ENCODE peak calls at places on chromosome 16, in six cellular contexts. One of them, this sample, is unnamed. For H3K27me3 and H3K36me3, the result is how much of the 10 kb centered on the place peaks cover.

GRCh38 chr16:56190903-56191806 is at the start of gene GNAO1:
- DNase-seq in Peyer's patch: peak
- DNase-seq in endothelial cell of umbilical vein: peak
- DNase-seq in neural progenitor cell: peak
- DNase-seq in thyroid gland: peak
- DNase-seq in CD4-positive, alpha-beta memory T cell: peak
- DNase-seq in this sample: peak

GRCh38 chr16:56950881-56951771 is 10.6 kb upstream of the CETP start:
- DNase-seq in Peyer's patch: peak
- DNase-seq in endothelial cell of umbilical vein: peak
- DNase-seq in neural progenitor cell: peak
- DNase-seq in thyroid gland: peak
- DNase-seq in CD4-positive, alpha-beta memory T cell: peak
- DNase-seq in this sample: peak

GRCh38 chr16:72501739-72502653 is 330.0 kb upstream of the PMFBP1 start:
- DNase-seq in Peyer's patch: peak
- DNase-seq in endothelial cell of umbilical vein: peak
- DNase-seq in neural progenitor cell: peak
- DNase-seq in thyroid gland: peak
- DNase-seq in CD4-positive, alpha-beta memory T cell: peak
- DNase-seq in this sample: peak

GRCh38 chr16:48511071-48511540 is 98.9 kb downstream of the N4BP1 start:
- DNase-seq in Peyer's patch: no peak
- DNase-seq in endothelial cell of umbilical vein: no peak
- DNase-seq in neural progenitor cell: peak
- DNase-seq in thyroid gland: no peak
- DNase-seq in CD4-positive, alpha-beta memory T cell: no peak
- DNase-seq in this sample: peak

GRCh38 chr16:51888021-51888420 is 658.9 kb downstream of the TOX3 start:
- DNase-seq in Peyer's patch: no peak
- DNase-seq in endothelial cell of umbilical vein: no peak
- DNase-seq in neural progenitor cell: no peak
- DNase-seq in thyroid gland: no peak
- DNase-seq in CD4-positive, alpha-beta memory T cell: no peak
- DNase-seq in this sample: no peak

GRCh38 chr16:53080345-53081031 is 25.7 kb downstream of the CHD9 start:
- DNase-seq in Peyer's patch: no peak
- DNase-seq in endothelial cell of umbilical vein: peak
- DNase-seq in neural progenitor cell: no peak
- DNase-seq in thyroid gland: peak
- DNase-seq in CD4-positive, alpha-beta memory T cell: no peak
- DNase-seq in this sample: peak

GRCh38 chr16:69823831-69824563 is 61.9 kb downstream of the WWP2 start:
- DNase-seq in Peyer's patch: no peak
- DNase-seq in endothelial cell of umbilical vein: peak
- DNase-seq in neural progenitor cell: no peak
- DNase-seq in thyroid gland: peak
- DNase-seq in CD4-positive, alpha-beta memory T cell: no peak
- DNase-seq in this sample: no peak

GRCh38 chr16:81273223-81273940 is 34.9 kb downstream of the BCO1 start:
- DNase-seq in Peyer's patch: no peak
- DNase-seq in endothelial cell of umbilical vein: no peak
- DNase-seq in neural progenitor cell: no peak
- DNase-seq in thyroid gland: no peak
- DNase-seq in CD4-positive, alpha-beta memory T cell: no peak
- DNase-seq in this sample: no peak

GRCh38 chr16:54928016-54928356 is 2.7 kb upstream of the IRX5 start:
- DNase-seq in Peyer's patch: no peak
- DNase-seq in endothelial cell of umbilical vein: peak
- DNase-seq in neural progenitor cell: peak
- DNase-seq in thyroid gland: no peak
- DNase-seq in CD4-positive, alpha-beta memory T cell: no peak
- DNase-seq in this sample: no peak

GRCh38 chr16:21704266-21704665 is 40.5 kb downstream of the OTOA start:
- DNase-seq in Peyer's patch: no peak
- DNase-seq in endothelial cell of umbilical vein: no peak
- DNase-seq in neural progenitor cell: no peak
- DNase-seq in thyroid gland: no peak
- DNase-seq in CD4-positive, alpha-beta memory T cell: no peak
- DNase-seq in this sample: no peak

GRCh38 chr16:23771642-23772041 is 16.8 kb downstream of the CHP2 start:
- DNase-seq in Peyer's patch: no peak
- DNase-seq in endothelial cell of umbilical vein: no peak
- DNase-seq in neural progenitor cell: no peak
- DNase-seq in thyroid gland: no peak
- DNase-seq in CD4-positive, alpha-beta memory T cell: no peak
- DNase-seq in this sample: no peak

GRCh38 chr16:79272141-79272577 is 328.4 kb downstream of the MAF start:
- DNase-seq in Peyer's patch: no peak
- DNase-seq in endothelial cell of umbilical vein: no peak
- DNase-seq in neural progenitor cell: no peak
- DNase-seq in thyroid gland: no peak
- DNase-seq in CD4-positive, alpha-beta memory T cell: peak
- DNase-seq in this sample: no peak

GRCh38 chr16:48330133-48330846 is 54.9 kb downstream of the SIAH1 start:
- DNase-seq in Peyer's patch: no peak
- DNase-seq in endothelial cell of umbilical vein: no peak
- DNase-seq in neural progenitor cell: no peak
- DNase-seq in thyroid gland: no peak
- DNase-seq in CD4-positive, alpha-beta memory T cell: no peak
- DNase-seq in this sample: peak

GRCh38 chr16:4404967-4405696 is 11.3 kb downstream of the CORO7 start:
- DNase-seq in Peyer's patch: peak
- DNase-seq in endothelial cell of umbilical vein: no peak
- DNase-seq in neural progenitor cell: no peak
- DNase-seq in thyroid gland: no peak
- DNase-seq in CD4-positive, alpha-beta memory T cell: peak
- DNase-seq in this sample: no peak

GRCh38 chr16:4625617-4626159 is 1.1 kb downstream of the MGRN1 start:
- DNase-seq in Peyer's patch: no peak
- DNase-seq in endothelial cell of umbilical vein: no peak
- DNase-seq in neural progenitor cell: peak
- DNase-seq in thyroid gland: no peak
- DNase-seq in CD4-positive, alpha-beta memory T cell: no peak
- DNase-seq in this sample: no peak

GRCh38 chr16:22374311-22375116 is at the start of gene CDR2:
- DNase-seq in Peyer's patch: peak
- DNase-seq in endothelial cell of umbilical vein: peak
- DNase-seq in neural progenitor cell: peak
- DNase-seq in thyroid gland: peak
- DNase-seq in CD4-positive, alpha-beta memory T cell: peak
- DNase-seq in this sample: peak

GRCh38 chr16:79613009-79613408 is 12.5 kb upstream of the MAF start:
- DNase-seq in Peyer's patch: no peak
- DNase-seq in endothelial cell of umbilical vein: no peak
- DNase-seq in neural progenitor cell: no peak
- DNase-seq in thyroid gland: no peak
- DNase-seq in CD4-positive, alpha-beta memory T cell: no peak
- DNase-seq in this sample: no peak

DNA sequence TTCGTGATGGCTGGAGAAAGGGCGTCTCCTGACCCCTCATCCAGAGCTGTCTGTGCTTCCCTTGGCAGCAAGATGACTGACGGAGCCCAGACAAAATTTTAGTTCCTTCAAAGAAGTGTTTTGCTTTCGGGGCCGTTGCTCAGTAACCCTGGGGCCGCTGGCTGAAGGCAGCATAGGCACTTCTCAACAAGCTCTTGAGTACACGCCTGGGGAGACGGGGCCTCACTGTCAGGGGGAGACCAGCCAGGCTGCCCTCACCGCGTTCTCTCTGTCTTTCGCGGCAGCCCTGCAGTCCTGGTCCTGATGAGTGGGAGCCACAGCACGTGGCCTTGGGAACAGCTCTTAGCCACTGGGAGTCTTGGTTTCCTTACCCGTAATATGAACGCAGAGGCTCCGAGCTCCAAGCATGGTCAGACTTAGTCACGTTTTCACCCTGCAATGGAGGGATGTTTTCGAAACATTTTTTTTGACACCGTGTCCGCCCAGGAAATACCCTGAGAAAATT is 86.0 kb downstream of the IRF8 start:
- DNase-seq in Peyer's patch: peak
- DNase-seq in endothelial cell of umbilical vein: peak
- DNase-seq in neural progenitor cell: no peak
- DNase-seq in thyroid gland: no peak
- DNase-seq in CD4-positive, alpha-beta memory T cell: no peak
- DNase-seq in this sample: no peak
- H3K27me3 ChIP-seq in Peyer's patch: under half
- H3K27me3 ChIP-seq in endothelial cell of umbilical vein: under half
- H3K27me3 ChIP-seq in neural progenitor cell: under half
- H3K27me3 ChIP-seq in thyroid gland: under half
- H3K27me3 ChIP-seq in CD4-positive, alpha-beta memory T cell: under half
- H3K27me3 ChIP-seq in this sample: half or more

GRCh38 chr16:50368410-50369132 is at the start of gene BRD7:
- DNase-seq in Peyer's patch: peak
- DNase-seq in endothelial cell of umbilical vein: peak
- DNase-seq in neural progenitor cell: peak
- DNase-seq in thyroid gland: peak
- DNase-seq in CD4-positive, alpha-beta memory T cell: peak
- DNase-seq in this sample: peak
- H3K27ac ChIP-seq in Peyer's patch: peak
- H3K27ac ChIP-seq in endothelial cell of umbilical vein: peak
- H3K27ac ChIP-seq in neural progenitor cell: peak
- H3K27ac ChIP-seq in thyroid gland: peak
- H3K27ac ChIP-seq in CD4-positive, alpha-beta memory T cell: peak
- H3K27ac ChIP-seq in this sample: peak

GRCh38 chr16:84503751-84504395 is 586 bp downstream of the MEAK7 start:
- DNase-seq in Peyer's patch: no peak
- DNase-seq in endothelial cell of umbilical vein: peak
- DNase-seq in neural progenitor cell: peak
- DNase-seq in thyroid gland: no peak
- DNase-seq in CD4-positive, alpha-beta memory T cell: peak
- DNase-seq in this sample: no peak

GRCh38 chr16:84501077-84501735 is 3.3 kb downstream of the MEAK7 start:
- DNase-seq in Peyer's patch: peak
- DNase-seq in endothelial cell of umbilical vein: no peak
- DNase-seq in neural progenitor cell: no peak
- DNase-seq in thyroid gland: no peak
- DNase-seq in CD4-positive, alpha-beta memory T cell: no peak
- DNase-seq in this sample: peak

GRCh38 chr16:84502581-84502980 is 1.9 kb downstream of the MEAK7 start:
- DNase-seq in Peyer's patch: no peak
- DNase-seq in endothelial cell of umbilical vein: no peak
- DNase-seq in neural progenitor cell: no peak
- DNase-seq in thyroid gland: no peak
- DNase-seq in CD4-positive, alpha-beta memory T cell: no peak
- DNase-seq in this sample: no peak

GRCh38 chr16:84500531-84500930 is 3.9 kb downstream of the MEAK7 start:
- DNase-seq in Peyer's patch: peak
- DNase-seq in endothelial cell of umbilical vein: no peak
- DNase-seq in neural progenitor cell: no peak
- DNase-seq in thyroid gland: no peak
- DNase-seq in CD4-positive, alpha-beta memory T cell: no peak
- DNase-seq in this sample: no peak

DNA sequence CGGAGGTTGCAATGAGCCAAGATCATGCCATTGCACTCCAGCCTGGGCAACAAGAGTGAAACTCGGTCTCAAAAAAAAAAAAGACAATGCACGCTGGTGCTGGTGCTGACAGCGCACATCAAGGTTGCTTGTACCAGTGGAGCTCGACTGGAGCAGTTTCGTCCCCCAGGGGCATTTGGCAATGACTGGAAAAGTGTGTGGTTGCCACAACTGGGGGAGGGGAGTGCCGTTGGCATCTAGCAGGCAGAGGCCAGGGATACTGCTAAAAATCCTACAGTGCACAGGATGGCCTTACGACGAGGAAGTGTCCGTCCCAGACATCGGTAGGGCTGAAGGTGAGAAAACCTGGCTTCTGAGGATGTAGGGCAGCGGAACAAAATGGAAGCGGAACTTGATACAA is 2.4 kb downstream of the MEAK7 start:
- DNase-seq in Peyer's patch: no peak
- DNase-seq in endothelial cell of umbilical vein: no peak
- DNase-seq in neural progenitor cell: no peak
- DNase-seq in thyroid gland: no peak
- DNase-seq in CD4-positive, alpha-beta memory T cell: no peak
- DNase-seq in this sample: no peak
- H3K36me3 ChIP-seq in Peyer's patch: under half
- H3K36me3 ChIP-seq in endothelial cell of umbilical vein: under half
- H3K36me3 ChIP-seq in neural progenitor cell: under half
- H3K36me3 ChIP-seq in thyroid gland: under half
- H3K36me3 ChIP-seq in CD4-positive, alpha-beta memory T cell: under half
- H3K36me3 ChIP-seq in this sample: under half

DNA sequence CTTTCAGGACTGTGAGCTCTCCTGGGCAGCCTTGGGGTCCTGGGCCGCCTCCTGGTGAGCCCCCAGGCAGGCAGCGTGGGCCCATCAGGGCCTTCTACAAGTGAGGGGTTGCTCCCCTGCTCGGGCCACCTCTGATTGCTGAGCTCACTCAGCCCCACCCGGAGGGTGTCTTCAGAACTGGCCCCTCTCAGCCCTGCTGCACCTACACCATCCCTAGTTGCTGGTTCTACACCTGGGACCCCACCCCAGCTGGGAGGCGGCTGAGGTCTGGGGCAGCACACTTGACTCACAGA is 2.0 kb downstream of the CDH15 start:
- DNase-seq in Peyer's patch: no peak
- DNase-seq in endothelial cell of umbilical vein: no peak
- DNase-seq in neural progenitor cell: no peak
- DNase-seq in thyroid gland: no peak
- DNase-seq in CD4-positive, alpha-beta memory T cell: no peak
- DNase-seq in this sample: no peak
- H3K27me3 ChIP-seq in Peyer's patch: under half
- H3K27me3 ChIP-seq in endothelial cell of umbilical vein: under half
- H3K27me3 ChIP-seq in neural progenitor cell: under half
- H3K27me3 ChIP-seq in thyroid gland: under half
- H3K27me3 ChIP-seq in CD4-positive, alpha-beta memory T cell: under half
- H3K27me3 ChIP-seq in this sample: under half

GRCh38 chr16:27444015-27444414 is 42.0 kb downstream of the IL21R start:
- DNase-seq in Peyer's patch: no peak
- DNase-seq in endothelial cell of umbilical vein: no peak
- DNase-seq in neural progenitor cell: no peak
- DNase-seq in thyroid gland: no peak
- DNase-seq in CD4-positive, alpha-beta memory T cell: no peak
- DNase-seq in this sample: peak

GRCh38 chr16:27444470-27444869 is 42.5 kb downstream of the IL21R start:
- DNase-seq in Peyer's patch: peak
- DNase-seq in endothelial cell of umbilical vein: no peak
- DNase-seq in neural progenitor cell: no peak
- DNase-seq in thyroid gland: no peak
- DNase-seq in CD4-positive, alpha-beta memory T cell: no peak
- DNase-seq in this sample: no peak

GRCh38 chr16:27445502-27446175 is 43.7 kb downstream of the IL21R start:
- DNase-seq in Peyer's patch: peak
- DNase-seq in endothelial cell of umbilical vein: no peak
- DNase-seq in neural progenitor cell: no peak
- DNase-seq in thyroid gland: no peak
- DNase-seq in CD4-positive, alpha-beta memory T cell: no peak
- DNase-seq in this sample: no peak

GRCh38 chr16:27448531-27449433 is 46.8 kb downstream of the IL21R start:
- DNase-seq in Peyer's patch: no peak
- DNase-seq in endothelial cell of umbilical vein: no peak
- DNase-seq in neural progenitor cell: no peak
- DNase-seq in thyroid gland: no peak
- DNase-seq in CD4-positive, alpha-beta memory T cell: no peak
- DNase-seq in this sample: no peak

DNA sequence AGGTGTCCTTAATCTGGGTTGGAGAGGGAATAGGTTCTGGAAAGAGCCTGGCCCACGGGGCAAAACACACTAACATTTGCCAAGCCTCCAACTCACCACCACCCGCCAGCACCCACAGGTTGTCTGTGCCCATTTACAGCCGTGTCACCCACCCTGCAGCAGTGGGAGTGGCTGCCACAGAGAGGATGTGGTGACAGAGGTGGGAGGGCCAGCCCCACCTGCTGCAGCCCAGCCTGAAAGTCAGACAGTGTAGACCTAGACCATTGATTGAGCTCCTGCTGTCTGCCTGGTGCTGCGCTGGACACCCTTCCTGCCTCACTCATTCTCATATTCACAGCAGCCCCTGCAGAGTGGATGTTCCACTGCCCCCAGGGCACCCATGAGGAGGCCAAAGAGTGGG is 44.7 kb downstream of the IL21R start:
- DNase-seq in Peyer's patch: peak
- DNase-seq in endothelial cell of umbilical vein: no peak
- DNase-seq in neural progenitor cell: no peak
- DNase-seq in thyroid gland: no peak
- DNase-seq in CD4-positive, alpha-beta memory T cell: peak
- DNase-seq in this sample: no peak
- H3K27ac ChIP-seq in Peyer's patch: no peak
- H3K27ac ChIP-seq in endothelial cell of umbilical vein: no peak
- H3K27ac ChIP-seq in neural progenitor cell: no peak
- H3K27ac ChIP-seq in thyroid gland: no peak
- H3K27ac ChIP-seq in CD4-positive, alpha-beta memory T cell: peak
- H3K27ac ChIP-seq in this sample: no peak